ENCODE peak calls at places on chromosomes 4 and X, in six cellular contexts. One of them, this sample, is unnamed.
A peak's percentile ranks its signal among the peaks of the same experiment; 100 is the strongest.

GRCh38 chr4:3262208-3263052 is 13.5 kb downstream of the MSANTD1 start:
- DNase-seq in psoas muscle: no peak
- DNase-seq in fibroblast of lung: no peak
- DNase-seq in PC-3: no peak
- DNase-seq in sigmoid colon: peak; percentile 41
- DNase-seq in mucosa of descending colon: no peak
- DNase-seq in this sample: no peak

GRCh38 chrX:48728653-48729052 is 32.1 kb downstream of the SUV39H1 start:
- DNase-seq in fibroblast of lung: no peak
- DNase-seq in sigmoid colon: no peak
- DNase-seq in mucosa of descending colon: no peak
- DNase-seq in PC-3: no peak
- DNase-seq in psoas muscle: no peak
- DNase-seq in this sample: no peak

GRCh38 chr4:177879851-177880250 is 437.6 kb upstream of the AGA start:
- DNase-seq in sigmoid colon: peak; percentile 33
- DNase-seq in mucosa of descending colon: no peak
- DNase-seq in PC-3: peak; percentile 19
- DNase-seq in psoas muscle: no peak
- DNase-seq in fibroblast of lung: no peak
- DNase-seq in this sample: peak; percentile 16

GRCh38 chr4:35124116-35124515 is 1120.2 kb downstream of the ARAP2 start:
- DNase-seq in fibroblast of lung: no peak
- DNase-seq in mucosa of descending colon: no peak
- DNase-seq in sigmoid colon: no peak
- DNase-seq in psoas muscle: no peak
- DNase-seq in PC-3: no peak
- DNase-seq in this sample: no peak

GRCh38 chr4:168028970-168029610 is 63.2 kb upstream of the ANXA10 start:
- DNase-seq in fibroblast of lung: no peak
- DNase-seq in PC-3: peak; percentile 60
- DNase-seq in psoas muscle: no peak
- DNase-seq in sigmoid colon: no peak
- DNase-seq in mucosa of descending colon: no peak
- DNase-seq in this sample: peak; percentile 25

GRCh38 chr4:162241857-162242256 is 78.1 kb upstream of the FSTL5 start:
- DNase-seq in psoas muscle: no peak
- DNase-seq in fibroblast of lung: no peak
- DNase-seq in PC-3: no peak
- DNase-seq in sigmoid colon: no peak
- DNase-seq in mucosa of descending colon: peak; percentile 29
- DNase-seq in this sample: no peak

GRCh38 chr4:119729815-119730643 is 101.4 kb upstream of the PDE5A start:
- DNase-seq in PC-3: peak; percentile 94
- DNase-seq in psoas muscle: no peak
- DNase-seq in sigmoid colon: no peak
- DNase-seq in fibroblast of lung: peak; percentile 93
- DNase-seq in mucosa of descending colon: peak; percentile 80
- DNase-seq in this sample: peak; percentile 29

GRCh38 chrX:131477498-131477897 is 66.4 kb upstream of the OR13H1 start:
- DNase-seq in psoas muscle: no peak
- DNase-seq in sigmoid colon: no peak
- DNase-seq in mucosa of descending colon: no peak
- DNase-seq in fibroblast of lung: no peak
- DNase-seq in PC-3: no peak
- DNase-seq in this sample: no peak

GRCh38 chrX:125757794-125758564 is 408.1 kb downstream of the DCAF12L2 start:
- DNase-seq in fibroblast of lung: no peak
- DNase-seq in PC-3: no peak
- DNase-seq in mucosa of descending colon: peak; percentile 1
- DNase-seq in sigmoid colon: no peak
- DNase-seq in psoas muscle: peak; percentile 18
- DNase-seq in this sample: peak; percentile 3

GRCh38 chrX:139692908-139693307 is 15.1 kb downstream of the MCF2 start:
- DNase-seq in fibroblast of lung: no peak
- DNase-seq in sigmoid colon: no peak
- DNase-seq in PC-3: no peak
- DNase-seq in psoas muscle: no peak
- DNase-seq in mucosa of descending colon: no peak
- DNase-seq in this sample: no peak
- H3K4me3 ChIP-seq in fibroblast of lung: peak overlapping the region; percentile 45
- H3K4me3 ChIP-seq in sigmoid colon: no peak overlapping the region
- H3K4me3 ChIP-seq in PC-3: no peak overlapping the region
- H3K4me3 ChIP-seq in psoas muscle: peak overlapping the region; percentile 57
- H3K4me3 ChIP-seq in mucosa of descending colon: no peak overlapping the region
- H3K4me3 ChIP-seq in this sample: no peak overlapping the region

DNA sequence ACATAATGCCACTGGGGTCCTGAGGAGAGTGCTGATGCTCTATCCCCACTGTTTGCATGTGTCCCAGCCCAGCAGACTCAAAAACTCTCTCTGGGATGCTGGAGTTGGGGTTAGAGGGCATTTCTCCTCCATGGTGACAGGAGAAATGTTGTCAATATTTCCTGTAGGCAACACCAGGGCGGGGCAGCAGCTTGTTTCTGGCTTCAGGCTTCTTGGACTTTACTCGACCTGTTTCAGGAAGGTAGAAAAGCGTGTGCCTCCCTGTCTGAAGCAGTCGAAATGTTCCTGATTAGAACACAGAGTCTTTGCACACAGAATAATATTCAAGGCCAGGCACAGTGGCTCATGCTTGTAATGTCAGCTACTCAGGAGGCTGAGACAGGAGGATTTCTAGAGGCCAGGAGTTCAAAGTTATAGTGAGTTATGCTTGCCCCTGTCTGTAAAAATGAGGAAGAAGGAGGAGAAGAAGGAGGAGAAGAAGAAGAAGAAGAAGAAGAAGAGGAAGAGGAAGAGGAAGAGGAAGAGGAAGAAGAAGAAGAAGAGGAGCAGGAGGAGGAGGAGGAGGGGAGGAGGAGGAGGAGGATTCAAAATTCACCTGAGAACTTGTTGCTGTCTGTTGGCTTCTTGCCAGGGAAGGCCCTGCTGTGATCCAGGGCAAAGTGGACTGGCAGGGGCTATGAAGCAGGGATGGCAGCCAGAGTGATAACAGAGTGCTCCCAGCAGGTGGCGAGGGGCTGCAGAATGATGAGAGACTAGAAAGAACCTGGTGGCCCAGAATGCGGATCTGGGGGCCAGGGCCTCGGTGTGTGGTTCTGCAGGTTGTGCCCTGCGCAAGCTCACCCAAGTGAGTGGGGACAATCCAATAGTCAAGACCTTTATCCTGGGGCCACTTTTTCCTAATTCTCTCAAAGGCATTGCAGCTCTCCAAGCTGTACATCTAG is 82.9 kb downstream of the RTL5 start:
- DNase-seq in psoas muscle: no peak
- DNase-seq in PC-3: peak; percentile 10
- DNase-seq in mucosa of descending colon: peak; percentile 45
- DNase-seq in fibroblast of lung: no peak
- DNase-seq in sigmoid colon: peak; percentile 7
- DNase-seq in this sample: peak; percentile 56
- TF ChIP-seq CTCF in psoas muscle: no peak
- TF ChIP-seq CTCF in PC-3: peak; percentile 23
- TF ChIP-seq CTCF in mucosa of descending colon: no peak
- TF ChIP-seq CTCF in fibroblast of lung: no peak
- TF ChIP-seq CTCF in sigmoid colon: no peak
- TF ChIP-seq CTCF in this sample: peak; percentile 50

GRCh38 chrX:3522016-3522690 is 175.7 kb upstream of the MXRA5 start:
- DNase-seq in psoas muscle: no peak
- DNase-seq in PC-3: no peak
- DNase-seq in fibroblast of lung: peak; percentile 2
- DNase-seq in sigmoid colon: no peak
- DNase-seq in mucosa of descending colon: no peak
- DNase-seq in this sample: no peak
- H3K4me1 ChIP-seq in psoas muscle: no peaks in the 10 kb centered on the region
- H3K4me1 ChIP-seq in PC-3: peaks cover 4% of the 10 kb centered on the region
- H3K4me1 ChIP-seq in fibroblast of lung: peaks cover 4% of the 10 kb centered on the region
- H3K4me1 ChIP-seq in sigmoid colon: no peaks in the 10 kb centered on the region
- H3K4me1 ChIP-seq in mucosa of descending colon: no peaks in the 10 kb centered on the region
- H3K4me1 ChIP-seq in this sample: no peaks in the 10 kb centered on the region

GRCh38 chr4:138892483-138893386 is 122.8 kb upstream of the NOCT start:
- DNase-seq in mucosa of descending colon: no peak
- DNase-seq in PC-3: no peak
- DNase-seq in sigmoid colon: no peak
- DNase-seq in fibroblast of lung: no peak
- DNase-seq in psoas muscle: no peak
- DNase-seq in this sample: no peak

GRCh38 chr4:138889216-138889615 is 126.4 kb upstream of the NOCT start:
- DNase-seq in psoas muscle: no peak
- DNase-seq in PC-3: no peak
- DNase-seq in mucosa of descending colon: no peak
- DNase-seq in fibroblast of lung: no peak
- DNase-seq in sigmoid colon: no peak
- DNase-seq in this sample: no peak

GRCh38 chr4:138891610-138892009 is 124.0 kb upstream of the NOCT start:
- DNase-seq in psoas muscle: no peak
- DNase-seq in sigmoid colon: no peak
- DNase-seq in fibroblast of lung: no peak
- DNase-seq in PC-3: no peak
- DNase-seq in mucosa of descending colon: no peak
- DNase-seq in this sample: no peak

GRCh38 chr4:138893991-138894390 is 121.6 kb upstream of the NOCT start:
- DNase-seq in PC-3: no peak
- DNase-seq in sigmoid colon: no peak
- DNase-seq in mucosa of descending colon: no peak
- DNase-seq in fibroblast of lung: no peak
- DNase-seq in psoas muscle: no peak
- DNase-seq in this sample: no peak

DNA sequence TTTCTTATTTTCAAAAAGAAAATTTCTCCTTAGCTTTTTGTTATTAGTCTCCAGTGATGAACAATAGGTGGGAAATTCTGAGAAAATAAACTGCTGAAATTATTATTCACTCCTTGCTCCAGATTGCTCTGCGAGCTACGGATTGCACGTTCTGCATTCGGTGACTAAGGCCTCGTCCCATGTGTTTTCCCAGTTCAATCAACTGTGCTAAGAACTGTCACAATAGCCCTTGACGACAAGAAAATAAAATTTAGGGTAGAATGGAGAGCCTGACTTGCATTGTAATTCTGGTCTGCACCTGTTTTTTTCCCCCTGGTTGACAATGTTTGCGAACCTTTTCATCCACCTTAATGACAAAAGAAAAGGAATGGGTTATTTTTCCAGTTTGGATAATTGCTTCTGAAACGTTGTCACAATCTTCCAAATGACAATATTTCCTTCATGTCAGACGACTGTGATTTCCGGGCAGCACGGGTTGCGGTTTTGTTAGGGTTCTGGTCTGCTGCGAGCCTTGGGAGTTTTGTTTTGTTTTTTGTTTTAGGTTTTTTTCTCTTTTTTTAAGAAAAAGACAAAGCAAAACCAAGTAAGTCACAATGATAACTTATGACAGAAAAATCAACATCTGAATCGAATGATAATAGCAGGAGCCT is 124.5 kb upstream of the NOCT start:
- DNase-seq in psoas muscle: no peak
- DNase-seq in fibroblast of lung: no peak
- DNase-seq in sigmoid colon: no peak
- DNase-seq in mucosa of descending colon: no peak
- DNase-seq in PC-3: no peak
- DNase-seq in this sample: no peak
- H3K4me3 ChIP-seq in psoas muscle: peak overlapping the region; percentile 0
- H3K4me3 ChIP-seq in fibroblast of lung: no peak overlapping the region
- H3K4me3 ChIP-seq in sigmoid colon: no peak overlapping the region
- H3K4me3 ChIP-seq in mucosa of descending colon: no peak overlapping the region
- H3K4me3 ChIP-seq in PC-3: no peak overlapping the region
- H3K4me3 ChIP-seq in this sample: no peak overlapping the region

GRCh38 chr4:100935090-100935489 is 412.2 kb downstream of the PPP3CA start:
- DNase-seq in PC-3: peak; percentile 44
- DNase-seq in mucosa of descending colon: no peak
- DNase-seq in psoas muscle: no peak
- DNase-seq in fibroblast of lung: peak; percentile 5
- DNase-seq in sigmoid colon: no peak
- DNase-seq in this sample: no peak
- TF ChIP-seq CTCF in PC-3: peak; percentile 54
- TF ChIP-seq CTCF in mucosa of descending colon: no peak
- TF ChIP-seq CTCF in psoas muscle: no peak
- TF ChIP-seq CTCF in fibroblast of lung: no peak
- TF ChIP-seq CTCF in sigmoid colon: no peak
- TF ChIP-seq CTCF in this sample: peak; percentile 59

This sample was measured in BE2C.